ENCODE peak calls at places on chromosomes 6 and 20, in four cellular contexts. V, K, I and L are unnamed samples. For H3K4me1, the result is how much of the 10 kb centered on the place peaks cover.

GRCh38 chr20:11581271-11581670 is 336.4 kb upstream of the BTBD3 start:
- ATAC-seq in I (no peak), K (no peak), V (no peak), L (no peak)

GRCh38 chr20:48658198-48658476 is 169.7 kb downstream of the PREX1 start:
- ATAC-seq in K (no peak), I (no peak), V (peak), L (no peak)

GRCh38 chr6:161476711-161477110 is 202.8 kb upstream of the AGPAT4 start:
- ATAC-seq in V (no peak), K (peak), I (no peak), L (peak)

GRCh38 chr20:62805365-62805710 is 703 bp downstream of the OGFR start:
- ATAC-seq in K (no peak), I (peak), V (peak), L (peak)

GRCh38 chr6:34834789-34835518 is 43.1 kb downstream of the BLTP3A start:
- ATAC-seq in V (no peak), K (peak), I (no peak), L (peak)

GRCh38 chr6:12485837-12486236 is 195.7 kb downstream of the EDN1 start:
- ATAC-seq in V (no peak), K (no peak), I (no peak), L (no peak)

GRCh38 chr6:125802943-125803377 is 12.2 kb downstream of the NCOA7 start:
- ATAC-seq in K (no peak), I (peak), V (no peak), L (no peak)

GRCh38 chr6:84798257-84798656 is 33.9 kb upstream of the TBX18 start:
- ATAC-seq in K (no peak), I (no peak), V (no peak), L (no peak)

GRCh38 chr6:130947464-130947863 is 115.6 kb downstream of the EPB41L2 start:
- ATAC-seq in V (no peak), K (no peak), I (no peak), L (peak)

GRCh38 chr20:63224272-63225081 is 8.5 kb upstream of the YTHDF1 start:
- ATAC-seq in I (peak), V (peak), K (no peak), L (peak)

GRCh38 chr6:118899948-118900347 is 6.0 kb downstream of the ASF1A start:
- ATAC-seq in K (no peak), I (no peak), V (no peak), L (no peak)

GRCh38 chr20:25453035-25453810 is 45.8 kb downstream of the GINS1 start:
- ATAC-seq in K (no peak), V (peak), I (no peak), L (no peak)

GRCh38 chr20:48717095-48717958 is 110.5 kb downstream of the PREX1 start:
- ATAC-seq in V (no peak), K (no peak), I (no peak), L (no peak)

GRCh38 chr6:161031721-161032495 is 40.3 kb downstream of the MAP3K4 start:
- ATAC-seq in K (no peak), V (no peak), I (no peak), L (no peak)

GRCh38 chr6:135210632-135211305 is 29.7 kb downstream of the MYB start:
- ATAC-seq in I (no peak), V (no peak), K (no peak), L (no peak)

GRCh38 chr6:157428418-157429202 is 47.6 kb downstream of the ZDHHC14 start:
- ATAC-seq in V (no peak), K (peak), I (peak), L (no peak)

GRCh38 chr20:31485450-31486339 is 10.6 kb downstream of the REM1 start:
- ATAC-seq in K (peak), V (peak), I (peak), L (peak)

GRCh38 chr6:90219168-90219985 is 77.3 kb downstream of the BACH2 start:
- ATAC-seq in I (peak), K (peak), V (peak), L (peak)

GRCh38 chr6:148316308-148316707 is 26.3 kb upstream of the SASH1 start:
- ATAC-seq in I (peak), V (peak), K (no peak), L (no peak)

GRCh38 chr20:36604952-36605308 is 649 bp upstream of the RAB5IF start:
- ATAC-seq in K (peak), I (peak), V (peak), L (no peak)

DNA sequence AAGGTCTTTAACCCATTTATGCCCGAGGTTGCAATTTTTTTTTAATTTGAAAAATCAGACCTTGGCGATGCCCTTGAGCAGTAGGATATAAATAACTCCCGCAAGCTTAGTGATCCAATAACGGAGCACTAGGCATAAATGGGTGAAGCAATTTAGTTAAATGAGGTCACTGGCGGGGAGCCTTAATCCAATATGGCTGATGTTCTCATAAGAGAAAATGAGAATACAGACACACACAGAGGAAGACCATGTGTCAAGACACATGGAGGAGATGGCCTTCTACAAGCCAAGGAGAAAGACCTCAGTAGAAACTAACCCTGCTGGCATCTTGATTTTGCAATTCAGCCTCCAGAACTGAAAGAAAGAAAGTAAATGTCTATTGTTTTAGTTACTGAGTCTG is 735 bp downstream of the SIRPG start:
- ATAC-seq in K (no peak), I (no peak), V (no peak), L (no peak)
- H3K4me1 ChIP-seq in K (under half), I (under half), V (under half), L (under half)

DNA sequence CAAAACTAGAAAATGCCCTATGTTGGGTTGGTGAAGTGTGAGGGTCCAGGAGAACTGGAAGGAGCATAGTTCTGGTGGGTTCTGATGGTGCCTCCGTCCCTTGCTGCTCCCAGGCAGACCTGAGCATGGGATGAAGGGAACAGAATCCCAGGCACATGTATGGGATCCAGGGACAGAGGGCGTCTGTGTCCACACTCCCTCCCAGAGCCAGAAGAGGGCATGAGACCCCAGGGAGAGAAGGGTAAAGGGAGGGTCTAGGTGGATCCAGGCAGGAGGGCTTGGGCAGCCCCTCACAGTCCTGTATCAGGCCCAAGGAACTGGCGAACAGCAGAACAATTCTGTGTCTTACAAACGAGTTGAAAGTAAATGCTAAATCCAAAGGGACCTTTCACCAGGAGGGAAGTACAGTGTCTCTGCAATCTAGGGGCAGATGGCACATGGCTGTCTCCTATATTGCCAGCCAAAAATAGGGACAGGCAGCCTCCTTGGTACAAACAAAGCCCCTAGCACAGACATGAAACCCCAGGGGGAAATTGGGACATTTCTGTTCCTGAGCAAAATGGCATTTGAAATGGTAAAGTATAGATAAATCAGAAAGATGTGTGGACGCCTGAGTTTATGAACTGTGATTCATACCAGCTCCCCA is 2.5 kb upstream of the BPIFA1 start:
- ATAC-seq in K (no peak), I (no peak), V (no peak), L (no peak)
- TF ChIP-seq CTCF in K (no peak), I (no peak), V (no peak), L (no peak)

GRCh38 chr20:17615645-17616479 is 46.0 kb downstream of the DSTN start:
- ATAC-seq in V (no peak), I (no peak), K (no peak), L (no peak)
- H3K27ac ChIP-seq in V (no peak), I (no peak), K (peak), L (peak)

DNA sequence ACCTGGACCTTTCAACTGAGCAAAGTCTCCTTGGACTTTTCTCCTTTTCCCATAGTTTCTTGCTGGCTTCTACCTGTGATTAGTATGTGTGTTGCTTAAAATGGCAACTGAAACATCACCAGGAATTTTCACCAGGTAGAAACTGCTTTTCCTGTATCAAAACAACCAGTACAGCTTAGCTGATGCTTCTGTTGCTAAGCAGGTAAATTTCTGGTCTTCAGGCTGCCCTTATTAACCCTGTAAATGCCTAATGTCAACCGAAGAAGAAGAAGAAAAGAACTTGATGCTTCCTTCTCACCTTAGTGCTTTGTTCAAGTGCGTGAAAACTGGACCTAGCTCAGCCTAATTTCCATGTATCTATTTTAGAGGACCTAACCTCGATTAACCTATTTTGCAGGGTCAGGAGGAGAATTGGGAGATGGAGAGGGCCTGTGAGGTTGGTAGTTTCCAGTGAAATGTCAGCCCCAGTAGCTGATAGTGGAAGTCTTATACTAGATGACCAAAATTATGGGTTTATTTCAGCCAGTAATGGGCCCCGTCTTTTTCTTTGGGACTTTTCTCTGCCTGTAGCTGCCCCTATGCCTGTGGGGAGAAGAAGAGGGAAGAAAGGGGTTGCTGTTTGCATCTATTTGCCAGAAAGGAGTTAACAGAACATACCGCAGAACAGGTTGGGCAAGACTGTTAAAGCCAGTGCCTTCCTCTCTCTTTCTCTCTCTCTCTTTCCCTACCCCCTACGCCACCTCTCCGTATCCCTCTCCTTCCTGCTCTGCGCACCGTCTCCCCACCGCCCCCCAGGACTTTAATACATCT is 37.7 kb downstream of the RREB1 start:
- ATAC-seq in K (no peak), I (peak), V (no peak), L (no peak)
- H3K4me1 ChIP-seq in K (half or more), I (half or more), V (half or more), L (under half)